ENCODE peak calls at places on chromosomes 12 and 14, in eight cellular contexts. U is fibroblast of pulmonary artery, L is neural progenitor cell, W is AG09309, D is coronary artery, C is ovary, I is adrenal gland, R is BE2C. P is an unnamed sample.

GRCh38 chr12:131251336-131252101 is 297.8 kb downstream of the ADGRD1 start:
- DNase-seq in W (no peak), R (no peak), I (no peak), D (no peak), U (no peak), L (no peak), C (no peak), P (no peak)

GRCh38 chr12:108850854-108851573 is 6.4 kb downstream of the SSH1 start:
- DNase-seq in L (no peak), W (peak), I (no peak), R (peak), C (no peak), U (peak), D (no peak), P (no peak)

GRCh38 chr14:71646518-71646917 is 285.7 kb upstream of the RGS6 start:
- DNase-seq in L (no peak), D (no peak), R (no peak), U (no peak), C (no peak), I (no peak), W (no peak), P (no peak)

GRCh38 chr12:50655374-50655921 is 108.5 kb upstream of the ATF1 start:
- DNase-seq in R (no peak), I (no peak), W (no peak), L (no peak), U (no peak), D (no peak), C (no peak), P (no peak)

GRCh38 chr14:94021416-94022157 is 4.6 kb upstream of the OTUB2 start:
- DNase-seq in I (no peak), R (no peak), W (no peak), D (no peak), U (no peak), L (no peak), C (no peak), P (no peak)

GRCh38 chr12:46824709-46825108 is 1.1 kb downstream of the SLC38A4 start:
- DNase-seq in U (no peak), D (no peak), C (no peak), L (no peak), I (no peak), R (no peak), W (no peak), P (no peak)

GRCh38 chr12:29537292-29537691 is 39.8 kb upstream of the OVCH1 start:
- DNase-seq in C (no peak), W (no peak), I (no peak), R (no peak), L (no peak), D (no peak), U (peak), P (no peak)

GRCh38 chr14:57725399-57726077 is 140.4 kb downstream of the SLC35F4 start:
- DNase-seq in W (no peak), R (no peak), D (no peak), C (no peak), I (no peak), L (no peak), U (peak), P (no peak)

GRCh38 chr12:25322351-25322750 is 71.6 kb upstream of the KRAS start:
- DNase-seq in L (no peak), U (no peak), D (no peak), I (no peak), R (no peak), C (no peak), W (no peak), P (no peak)

DNA sequence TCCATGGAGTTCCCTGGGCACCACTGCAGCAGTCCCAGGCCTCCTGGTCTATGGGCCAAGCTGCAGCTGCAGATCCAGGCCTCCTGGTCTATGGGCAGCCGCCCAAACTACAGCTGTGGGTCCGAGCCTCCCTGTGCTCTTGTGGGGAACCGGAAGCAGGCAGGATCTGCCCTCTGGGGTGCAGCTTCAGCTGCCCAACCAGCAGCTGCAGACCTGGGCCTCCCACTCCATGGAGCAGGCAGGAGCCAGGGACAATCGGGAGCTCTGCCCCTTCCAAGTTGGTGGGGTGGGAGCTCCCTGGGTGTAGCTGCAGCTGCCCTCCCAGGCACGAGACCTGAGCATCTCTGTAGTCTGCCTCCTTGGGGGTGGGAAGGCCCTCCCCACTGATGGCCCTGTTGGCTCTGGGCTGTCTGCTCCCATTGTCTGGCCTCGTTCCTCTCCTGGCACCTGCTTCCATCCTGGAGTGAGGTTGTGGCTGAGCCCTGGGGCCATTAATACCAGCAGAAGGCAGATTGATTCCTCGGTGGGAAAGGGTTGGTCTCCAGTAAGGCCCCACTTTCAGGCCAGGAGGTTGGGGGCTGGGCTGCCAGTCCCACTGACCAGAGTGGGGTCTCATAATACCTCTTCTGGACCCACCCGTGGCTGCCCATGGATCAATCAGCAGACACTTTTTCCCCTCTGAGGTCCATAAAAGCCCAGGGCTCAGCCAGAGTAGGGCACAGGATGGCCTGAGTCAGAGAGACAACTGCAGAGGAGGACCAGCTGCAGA is 142.1 kb downstream of the GPR65 start:
- DNase-seq in R (no peak), U (no peak), L (no peak), D (peak), W (no peak), I (no peak), C (no peak), P (no peak)
- H3K4me3 ChIP-seq in R (no peak), U (no peak), L (no peak), D (no peak), W (no peak), I (no peak), C (no peak), P (no peak)

DNA sequence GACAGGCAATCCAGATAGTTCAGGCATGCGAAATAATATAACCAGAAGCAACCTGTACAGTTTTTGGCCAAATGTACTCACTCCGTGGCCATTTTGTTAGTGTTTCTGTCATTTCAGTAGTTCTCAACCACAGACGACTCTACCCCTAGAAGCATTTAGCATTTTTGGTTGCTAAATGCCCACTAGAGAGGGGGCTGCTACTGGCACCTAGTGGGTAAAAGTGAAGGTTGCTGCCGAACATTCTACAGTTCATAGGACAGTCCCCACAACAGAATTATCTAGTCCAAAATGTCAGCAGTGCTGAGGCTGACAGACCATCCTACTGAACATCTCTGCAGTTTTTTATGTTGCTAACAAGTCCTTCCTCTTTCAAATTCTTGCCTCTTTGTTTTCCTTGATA is 107.4 kb downstream of the TSHR start:
- DNase-seq in C (no peak), R (peak), U (peak), L (peak), I (no peak), W (no peak), D (no peak), P (no peak)
- TF ChIP-seq CTCF in C (no peak), R (peak), U (peak), L (peak), I (peak), W (peak), D (no peak), P (no peak)

GRCh38 chr12:53499261-53500118 is at the start of gene MAP3K12:
- DNase-seq in C (peak), U (peak), L (peak), W (no peak), I (peak), D (no peak), R (peak), P (no peak)

GRCh38 chr12:53500119-53500775 is 836 bp upstream of the TARBP2 start:
- DNase-seq in C (peak), L (peak), W (no peak), D (no peak), R (no peak), U (peak), I (no peak), P (no peak)

GRCh38 chr12:53497461-53497860 is 1.8 kb downstream of the MAP3K12 start:
- DNase-seq in L (no peak), R (no peak), D (no peak), I (no peak), U (no peak), C (no peak), W (no peak), P (no peak)

GRCh38 chr12:53496752-53497032 is 2.6 kb downstream of the MAP3K12 start:
- DNase-seq in L (no peak), W (no peak), C (no peak), I (no peak), R (no peak), D (no peak), U (no peak), P (no peak)

GRCh38 chr12:53498235-53498630 is 1.0 kb downstream of the MAP3K12 start:
- DNase-seq in C (no peak), R (no peak), D (no peak), L (no peak), W (no peak), I (no peak), U (no peak), P (no peak)
- H3K4me3 ChIP-seq in C (peak), R (peak), D (peak), L (peak), W (peak), I (no peak), U (peak), P (peak)

DNA sequence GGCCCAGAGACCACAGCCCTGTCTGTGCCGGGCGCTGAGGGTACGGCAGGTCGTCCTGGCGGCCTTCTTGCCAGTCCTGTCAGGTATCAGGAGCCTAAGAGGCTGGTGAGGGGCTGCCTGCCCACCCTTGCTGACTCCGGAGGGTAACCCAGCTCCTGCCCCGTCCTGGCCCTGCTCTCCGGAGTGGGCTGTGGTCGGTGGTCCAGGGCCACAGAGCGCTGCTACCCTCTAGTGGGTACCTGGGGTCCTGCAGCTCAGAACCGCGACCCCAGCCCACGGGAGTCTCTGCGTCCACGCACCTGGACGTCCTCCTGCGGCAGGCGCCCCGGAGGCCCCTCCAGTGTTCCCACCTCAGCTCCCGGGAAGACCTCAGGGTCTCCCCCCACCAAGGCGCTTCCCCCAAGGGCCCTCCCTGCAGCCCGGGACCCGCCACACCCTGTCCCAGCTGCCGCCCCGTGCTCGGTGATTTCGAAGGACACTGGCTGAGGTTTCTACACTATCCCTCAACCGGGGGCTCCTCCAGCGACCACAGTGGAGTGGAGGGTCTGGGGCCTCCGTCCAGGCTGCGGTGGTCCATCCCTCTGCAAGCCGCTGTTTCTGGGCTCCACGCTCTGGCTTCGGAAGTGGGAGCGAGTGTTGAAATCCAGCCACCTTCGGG is 75.9 kb upstream of the FBRSL1 start:
- DNase-seq in D (no peak), R (peak), W (no peak), C (no peak), L (peak), I (no peak), U (no peak), P (no peak)
- TF ChIP-seq CTCF in D (no peak), R (peak), W (peak), C (no peak), L (peak), I (peak), U (peak), P (peak)

GRCh38 chr12:98697209-98697608 is 52.1 kb downstream of the APAF1 start:
- DNase-seq in U (no peak), I (no peak), W (no peak), L (no peak), R (no peak), C (no peak), D (no peak), P (no peak)

GRCh38 chr12:98698603-98699463 is 53.7 kb downstream of the APAF1 start:
- DNase-seq in U (peak), W (peak), C (peak), L (no peak), R (peak), D (no peak), I (peak), P (peak)

GRCh38 chr12:98699568-98699967 is 54.5 kb downstream of the APAF1 start:
- DNase-seq in I (peak), D (no peak), C (no peak), W (no peak), U (peak), R (no peak), L (no peak), P (no peak)

GRCh38 chr12:98701166-98701565 is 56.1 kb downstream of the APAF1 start:
- DNase-seq in I (no peak), W (no peak), D (no peak), L (no peak), C (no peak), R (no peak), U (no peak), P (no peak)

GRCh38 chr12:98696036-98696646 is 51.1 kb downstream of the APAF1 start:
- DNase-seq in U (no peak), I (no peak), C (no peak), D (no peak), L (peak), W (no peak), R (no peak), P (no peak)
- H3K4me3 ChIP-seq in U (no peak), I (no peak), C (no peak), D (no peak), L (no peak), W (no peak), R (no peak), P (no peak)

GRCh38 chr12:2624543-2625266 is 170.1 kb upstream of the FKBP4 start:
- DNase-seq in R (peak), U (no peak), L (peak), W (no peak), I (no peak), C (no peak), D (no peak), P (no peak)
- TF ChIP-seq CTCF in R (peak), U (peak), L (peak), W (peak), I (no peak), C (no peak), D (no peak), P (peak)

DNA sequence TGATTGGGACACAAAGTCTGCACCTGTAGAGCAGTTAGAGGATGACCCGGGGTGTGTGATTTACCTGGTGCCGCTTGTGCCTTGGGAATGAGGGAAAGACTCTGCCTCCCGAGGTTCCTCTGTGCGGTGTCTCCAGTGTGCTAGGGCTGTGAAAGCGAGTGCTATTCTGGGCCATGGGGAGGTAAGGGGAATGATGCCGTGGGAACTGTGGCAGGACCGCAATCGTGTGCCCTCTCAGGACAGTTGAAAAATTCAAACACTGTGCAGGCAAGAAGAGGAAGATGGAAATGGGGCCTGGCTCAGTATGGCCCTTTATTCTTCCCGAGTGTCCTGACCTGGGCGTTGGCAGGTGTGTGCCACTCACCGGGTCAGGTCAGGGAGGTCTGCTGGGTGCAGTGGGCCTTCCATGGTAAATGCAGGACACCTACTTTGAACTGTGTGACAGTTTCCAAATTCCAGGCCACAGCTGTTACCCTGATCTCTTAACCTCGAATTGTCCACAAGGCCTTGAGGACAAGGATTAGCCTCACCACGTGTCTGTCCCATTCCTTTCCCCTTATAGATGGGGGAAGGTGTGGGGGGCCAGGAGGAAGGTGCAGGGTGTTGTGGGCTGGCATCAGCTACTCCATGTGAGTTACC is 1.4 kb downstream of the SIVA1 start:
- DNase-seq in L (no peak), I (no peak), C (no peak), D (no peak), R (no peak), U (no peak), W (no peak), P (no peak)
- H3K4me3 ChIP-seq in L (peak), I (no peak), C (peak), D (peak), R (peak), U (peak), W (peak), P (peak)

DNA sequence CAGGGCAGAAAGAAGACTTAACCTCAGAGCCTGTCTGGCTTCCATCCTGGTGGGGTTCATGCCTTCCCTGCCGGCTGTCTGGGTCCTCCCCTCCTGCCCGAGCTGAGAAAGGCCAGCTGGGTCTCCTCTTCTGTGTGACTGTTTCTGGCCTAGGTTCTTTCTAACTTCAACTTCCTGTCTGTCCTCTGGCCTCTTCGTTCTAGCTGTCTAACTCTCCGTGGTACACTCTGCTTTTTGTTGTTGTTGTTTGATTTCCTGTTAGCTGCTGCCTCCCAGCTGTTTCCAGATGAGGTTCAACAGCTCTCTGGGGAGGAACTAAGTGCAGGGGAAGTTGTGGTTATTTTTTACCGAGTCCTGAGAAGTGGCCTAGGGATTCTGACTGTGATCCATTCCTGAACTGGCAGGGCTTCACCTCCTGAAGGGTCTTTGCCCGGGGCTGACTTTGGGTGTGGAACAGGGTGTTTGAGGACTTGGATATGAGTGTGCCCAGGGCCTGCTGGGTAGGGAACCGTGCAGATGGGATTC is 3.2 kb downstream of the MLXIP start:
- DNase-seq in I (no peak), U (peak), R (no peak), C (peak), L (no peak), W (no peak), D (no peak), P (no peak)
- TF ChIP-seq CTCF in I (no peak), U (no peak), R (no peak), C (no peak), L (no peak), W (no peak), D (no peak), P (no peak)

DNA sequence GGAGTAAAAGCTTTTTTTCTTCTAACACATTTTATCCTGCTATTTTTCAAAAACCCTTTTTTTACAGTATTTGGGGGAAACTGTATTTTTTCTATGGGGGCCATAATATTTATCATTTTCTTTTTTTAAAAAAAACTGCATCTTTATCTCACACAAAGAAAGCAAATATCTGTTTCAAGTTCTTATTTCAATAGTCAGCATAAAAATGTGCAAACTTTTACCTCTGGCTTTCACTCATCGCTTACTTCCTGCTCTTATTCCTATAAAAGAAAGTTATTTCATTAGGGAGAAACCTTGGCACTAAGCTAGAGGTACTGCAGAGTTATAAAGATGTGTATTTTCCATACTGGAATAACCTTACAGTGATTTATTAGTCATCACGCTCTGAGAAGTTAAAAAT is 461.2 kb downstream of the GXYLT1 start:
- DNase-seq in W (no peak), L (no peak), R (no peak), I (no peak), U (no peak), D (no peak), C (no peak), P (no peak)
- H3K4me3 ChIP-seq in W (no peak), L (no peak), R (no peak), I (no peak), U (no peak), D (no peak), C (no peak), P (no peak)

P was measured in AG04449.